ENCODE peak calls at places on chromosomes 11 and 22, in four cellular contexts. One of them, this sample, is unnamed.
A peak's percentile ranks its signal among the peaks of the same experiment; 100 is the strongest.

GRCh38 chr11:38169286-38169685 is 1571.2 kb upstream of the RAG2 start:
- DNase-seq in GM13976: no peak
- DNase-seq in GM23338: no peak
- DNase-seq in WERI-Rb-1: no peak
- DNase-seq in this sample: no peak

GRCh38 chr22:29330753-29331152 is 15.3 kb upstream of the RASL10A start:
- DNase-seq in GM13976: no peak
- DNase-seq in WERI-Rb-1: no peak
- DNase-seq in GM23338: no peak
- DNase-seq in this sample: no peak

GRCh38 chr11:36578458-36578857 is 10.7 kb downstream of the RAG1 start:
- DNase-seq in GM23338: no peak
- DNase-seq in GM13976: no peak
- DNase-seq in WERI-Rb-1: no peak
- DNase-seq in this sample: no peak

GRCh38 chr11:46410021-46410420 is 18.4 kb upstream of the CHRM4 start:
- DNase-seq in WERI-Rb-1: peak; percentile 80
- DNase-seq in GM13976: no peak
- DNase-seq in GM23338: peak; percentile 82
- DNase-seq in this sample: no peak

GRCh38 chr22:26903030-26903856 is 245.9 kb downstream of the MIAT start:
- DNase-seq in GM13976: peak; percentile 40
- DNase-seq in GM23338: peak; percentile 59
- DNase-seq in WERI-Rb-1: peak; percentile 47
- DNase-seq in this sample: no peak

GRCh38 chr11:31995525-31996123 is 95.2 kb upstream of the RCN1 start:
- DNase-seq in GM23338: no peak
- DNase-seq in WERI-Rb-1: no peak
- DNase-seq in GM13976: peak; percentile 45
- DNase-seq in this sample: peak; percentile 23

GRCh38 chr11:44708063-44708462 is 18.7 kb upstream of the TSPAN18 start:
- DNase-seq in GM23338: no peak
- DNase-seq in GM13976: no peak
- DNase-seq in WERI-Rb-1: no peak
- DNase-seq in this sample: no peak

GRCh38 chr11:11895672-11896071 is 53.9 kb downstream of the USP47 start:
- DNase-seq in GM23338: no peak
- DNase-seq in WERI-Rb-1: no peak
- DNase-seq in GM13976: no peak
- DNase-seq in this sample: no peak

GRCh38 chr11:117986981-117987495 is 844 bp downstream of the IL10RA start:
- DNase-seq in GM23338: no peak
- DNase-seq in WERI-Rb-1: no peak
- DNase-seq in GM13976: peak; percentile 81
- DNase-seq in this sample: peak; percentile 88

GRCh38 chr11:12318791-12319733 is 58.3 kb upstream of the PARVA start:
- DNase-seq in GM13976: peak; percentile 6
- DNase-seq in GM23338: peak; percentile 9
- DNase-seq in WERI-Rb-1: peak; percentile 31
- DNase-seq in this sample: no peak

GRCh38 chr11:133291672-133292265 is 240.5 kb downstream of the OPCML start:
- DNase-seq in GM13976: no peak
- DNase-seq in WERI-Rb-1: no peak
- DNase-seq in GM23338: no peak
- DNase-seq in this sample: no peak

GRCh38 chr11:129946965-129947364 is 51.6 kb upstream of the NFRKB start:
- DNase-seq in GM23338: no peak
- DNase-seq in WERI-Rb-1: no peak
- DNase-seq in GM13976: no peak
- DNase-seq in this sample: no peak

GRCh38 chr11:118953265-118953664 is 2.8 kb upstream of the UPK2 start:
- DNase-seq in WERI-Rb-1: peak; percentile 26
- DNase-seq in GM23338: peak; percentile 92
- DNase-seq in GM13976: no peak
- DNase-seq in this sample: no peak

GRCh38 chr11:78351979-78352731 is 65.5 kb downstream of the GAB2 start:
- DNase-seq in GM23338: no peak
- DNase-seq in GM13976: no peak
- DNase-seq in WERI-Rb-1: no peak
- DNase-seq in this sample: no peak

GRCh38 chr11:57276169-57276854 is 39.3 kb upstream of the APLNR start:
- DNase-seq in GM23338: no peak
- DNase-seq in WERI-Rb-1: no peak
- DNase-seq in GM13976: no peak
- DNase-seq in this sample: no peak

GRCh38 chr11:111814567-111814966 is 48.4 kb upstream of the PPP2R1B start:
- DNase-seq in GM23338: no peak
- DNase-seq in WERI-Rb-1: no peak
- DNase-seq in GM13976: no peak
- DNase-seq in this sample: no peak

GRCh38 chr11:46381046-46381835 is at the start of gene MDK:
- DNase-seq in WERI-Rb-1: peak; percentile 43
- DNase-seq in GM13976: peak; percentile 63
- DNase-seq in GM23338: peak; percentile 85
- DNase-seq in this sample: peak; percentile 74

GRCh38 chr22:28820885-28821284 is 20.5 kb upstream of the XBP1 start:
- DNase-seq in GM13976: no peak
- DNase-seq in WERI-Rb-1: no peak
- DNase-seq in GM23338: no peak
- DNase-seq in this sample: no peak

GRCh38 chr11:62665630-62666258 is 632 bp downstream of the CSKMT start:
- DNase-seq in WERI-Rb-1: peak; percentile 60
- DNase-seq in GM23338: peak; percentile 42
- DNase-seq in GM13976: peak; percentile 62
- DNase-seq in this sample: no peak

GRCh38 chr11:110463153-110463552 is 33.4 kb downstream of the FDX1 start:
- DNase-seq in GM23338: peak; percentile 71
- DNase-seq in WERI-Rb-1: peak; percentile 80
- DNase-seq in GM13976: no peak
- DNase-seq in this sample: no peak

GRCh38 chr11:125903753-125904659 is at the start of gene DDX25:
- DNase-seq in GM13976: no peak
- DNase-seq in GM23338: peak; percentile 88
- DNase-seq in WERI-Rb-1: no peak
- DNase-seq in this sample: peak; percentile 23

GRCh38 chr11:112878228-112878627 is 83.0 kb upstream of the NCAM1 start:
- DNase-seq in WERI-Rb-1: no peak
- DNase-seq in GM13976: no peak
- DNase-seq in GM23338: no peak
- DNase-seq in this sample: no peak

GRCh38 chr11:61054927-61055562 is 47.2 kb upstream of the CD5 start:
- DNase-seq in WERI-Rb-1: no peak
- DNase-seq in GM13976: no peak
- DNase-seq in GM23338: no peak
- DNase-seq in this sample: no peak

GRCh38 chr11:1520987-1521349 is 34.4 kb upstream of the MOB2 start:
- DNase-seq in GM23338: no peak
- DNase-seq in WERI-Rb-1: no peak
- DNase-seq in GM13976: no peak
- DNase-seq in this sample: no peak

GRCh38 chr11:50178732-50179131 is 146.1 kb downstream of the OR4C45 start:
- DNase-seq in WERI-Rb-1: no peak
- DNase-seq in GM23338: no peak
- DNase-seq in GM13976: no peak
- DNase-seq in this sample: no peak

GRCh38 chr11:87422566-87422965 is 384.8 kb downstream of the TMEM135 start:
- DNase-seq in GM13976: no peak
- DNase-seq in WERI-Rb-1: no peak
- DNase-seq in GM23338: no peak
- DNase-seq in this sample: no peak

GRCh38 chr11:118565062-118565461 is 669 bp downstream of the IFT46 start:
- DNase-seq in WERI-Rb-1: no peak
- DNase-seq in GM13976: no peak
- DNase-seq in GM23338: peak; percentile 6
- DNase-seq in this sample: no peak

GRCh38 chr11:2092956-2093412 is 46.2 kb downstream of the IGF2 start:
- DNase-seq in WERI-Rb-1: no peak
- DNase-seq in GM13976: no peak
- DNase-seq in GM23338: no peak
- DNase-seq in this sample: no peak

GRCh38 chr11:101127348-101127698 is 2.3 kb downstream of the PGR start:
- DNase-seq in WERI-Rb-1: peak; percentile 15
- DNase-seq in GM23338: peak; percentile 56
- DNase-seq in GM13976: peak; percentile 31
- DNase-seq in this sample: peak; percentile 25

GRCh38 chr11:61613711-61614254 is 32.9 kb upstream of the SYT7 start:
- DNase-seq in WERI-Rb-1: no peak
- DNase-seq in GM23338: no peak
- DNase-seq in GM13976: no peak
- DNase-seq in this sample: no peak

GRCh38 chr11:36635463-36635862 is 37.4 kb upstream of the RAG2 start:
- DNase-seq in WERI-Rb-1: no peak
- DNase-seq in GM23338: no peak
- DNase-seq in GM13976: no peak
- DNase-seq in this sample: no peak

GRCh38 chr11:1843098-1843473 is 4.3 kb downstream of the TNNI2 start:
- DNase-seq in GM13976: no peak
- DNase-seq in GM23338: no peak
- DNase-seq in WERI-Rb-1: no peak
- DNase-seq in this sample: no peak

DNA sequence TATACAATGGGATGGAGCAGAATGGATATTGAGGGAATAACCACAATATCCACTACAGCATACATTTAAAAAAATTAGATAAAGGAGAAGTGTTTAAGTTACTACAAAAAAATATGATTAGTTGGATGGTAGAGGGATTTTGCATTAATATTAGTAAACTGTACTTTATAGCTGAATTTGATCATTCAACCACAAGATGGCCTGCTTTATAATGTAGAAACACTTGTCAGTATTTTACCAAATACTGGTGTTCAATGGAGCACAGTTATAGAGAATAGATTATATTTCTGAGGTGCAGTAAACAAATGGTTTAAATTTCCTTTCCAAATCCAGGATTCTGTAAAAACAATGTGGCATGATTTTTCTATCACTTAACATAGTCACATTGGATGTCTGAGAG is 818.8 kb upstream of the CHORDC1 start:
- DNase-seq in WERI-Rb-1: no peak
- DNase-seq in GM23338: no peak
- DNase-seq in GM13976: no peak
- DNase-seq in this sample: no peak
- TF ChIP-seq CTCF in WERI-Rb-1: no peak
- TF ChIP-seq CTCF in GM23338: no peak
- TF ChIP-seq CTCF in GM13976: no peak
- TF ChIP-seq CTCF in this sample: no peak

DNA sequence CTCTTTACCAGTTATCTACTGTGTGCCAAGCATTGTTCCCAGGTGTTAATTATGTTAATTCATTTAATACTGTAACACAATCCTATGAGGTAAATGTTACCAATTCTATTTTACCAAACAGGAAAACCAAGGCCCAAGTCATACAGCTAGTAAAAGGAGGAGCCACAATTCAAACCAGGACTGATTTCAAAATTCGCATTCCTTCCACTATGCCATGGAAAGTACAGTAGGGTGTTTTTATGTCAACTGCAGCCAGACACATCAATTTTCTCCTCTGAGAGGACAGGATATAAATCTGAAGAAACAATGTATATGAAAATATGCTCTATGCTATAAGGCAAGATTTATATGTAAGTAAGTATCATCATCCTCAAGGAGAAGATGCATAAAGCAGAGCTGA is 104.3 kb downstream of the RPL27A start:
- DNase-seq in GM23338: peak; percentile 31
- DNase-seq in GM13976: no peak
- DNase-seq in WERI-Rb-1: no peak
- DNase-seq in this sample: no peak
- TF ChIP-seq CTCF in GM23338: no peak
- TF ChIP-seq CTCF in GM13976: no peak
- TF ChIP-seq CTCF in WERI-Rb-1: no peak
- TF ChIP-seq CTCF in this sample: no peak

GRCh38 chr11:113991170-113991569 is 16.3 kb downstream of the HTR3A start:
- DNase-seq in GM23338: peak; percentile 87
- DNase-seq in GM13976: no peak
- DNase-seq in WERI-Rb-1: no peak
- DNase-seq in this sample: no peak
- TF ChIP-seq CTCF in GM23338: no peak
- TF ChIP-seq CTCF in GM13976: no peak
- TF ChIP-seq CTCF in WERI-Rb-1: no peak
- TF ChIP-seq CTCF in this sample: no peak

GRCh38 chr22:38699143-38699542 is 1.6 kb downstream of the JOSD1 start:
- DNase-seq in GM13976: no peak
- DNase-seq in WERI-Rb-1: no peak
- DNase-seq in GM23338: no peak
- DNase-seq in this sample: no peak

GRCh38 chr22:38698407-38699094 is 2.2 kb downstream of the JOSD1 start:
- DNase-seq in GM13976: no peak
- DNase-seq in WERI-Rb-1: no peak
- DNase-seq in GM23338: no peak
- DNase-seq in this sample: no peak

GRCh38 chr22:38699784-38700183 is 959 bp downstream of the JOSD1 start:
- DNase-seq in GM23338: no peak
- DNase-seq in WERI-Rb-1: no peak
- DNase-seq in GM13976: no peak
- DNase-seq in this sample: no peak

GRCh38 chr22:38700271-38700788 is 413 bp downstream of the JOSD1 start:
- DNase-seq in GM13976: no peak
- DNase-seq in GM23338: peak; percentile 74
- DNase-seq in WERI-Rb-1: no peak
- DNase-seq in this sample: no peak

GRCh38 chr22:38700789-38701628 is at the start of gene JOSD1:
- DNase-seq in GM23338: peak; percentile 96
- DNase-seq in WERI-Rb-1: peak; percentile 94
- DNase-seq in GM13976: peak; percentile 97
- DNase-seq in this sample: peak; percentile 97
- TF ChIP-seq CTCF in GM23338: no peak
- TF ChIP-seq CTCF in WERI-Rb-1: no peak
- TF ChIP-seq CTCF in GM13976: no peak
- TF ChIP-seq CTCF in this sample: no peak

GRCh38 chr11:68727783-68728182 is 23.5 kb downstream of the TESMIN start:
- DNase-seq in WERI-Rb-1: no peak
- DNase-seq in GM23338: no peak
- DNase-seq in GM13976: no peak
- DNase-seq in this sample: no peak
- TF ChIP-seq CTCF in WERI-Rb-1: no peak
- TF ChIP-seq CTCF in GM23338: no peak
- TF ChIP-seq CTCF in GM13976: no peak
- TF ChIP-seq CTCF in this sample: no peak

GRCh38 chr22:22798716-22799115 is 88.9 kb upstream of the IGLL5 start:
- DNase-seq in GM23338: no peak
- DNase-seq in GM13976: no peak
- DNase-seq in WERI-Rb-1: no peak
- DNase-seq in this sample: no peak

GRCh38 chr22:22799561-22799960 is 88.1 kb upstream of the IGLL5 start:
- DNase-seq in GM23338: no peak
- DNase-seq in GM13976: no peak
- DNase-seq in WERI-Rb-1: no peak
- DNase-seq in this sample: no peak

GRCh38 chr22:22800716-22801115 is 86.9 kb upstream of the IGLL5 start:
- DNase-seq in GM23338: no peak
- DNase-seq in WERI-Rb-1: peak; percentile 44
- DNase-seq in GM13976: no peak
- DNase-seq in this sample: no peak

GRCh38 chr22:22803285-22803853 is 84.2 kb upstream of the IGLL5 start:
- DNase-seq in WERI-Rb-1: no peak
- DNase-seq in GM23338: no peak
- DNase-seq in GM13976: no peak
- DNase-seq in this sample: no peak

GRCh38 chr22:22802346-22802970 is 85.2 kb upstream of the IGLL5 start:
- DNase-seq in WERI-Rb-1: no peak
- DNase-seq in GM13976: no peak
- DNase-seq in GM23338: peak; percentile 35
- DNase-seq in this sample: peak; percentile 40
- TF ChIP-seq CTCF in WERI-Rb-1: peak; percentile 52
- TF ChIP-seq CTCF in GM13976: no peak
- TF ChIP-seq CTCF in GM23338: peak; percentile 71
- TF ChIP-seq CTCF in this sample: no peak

This sample was measured in GM13977.